ENCODE peak calls at places on chromosome 1, in ten cellular contexts. C is glutamatergic neuron, H is neural progenitor cell, D is fibroblast of lung, V is lung, Z is mesothelial cell of epicardium, Q is suprapubic skin, F is colonic mucosa, Y is esophagus squamous epithelium, R is retinal pigment epithelial cell. A is an unnamed sample.

GRCh38 chr1:170313306-170313705 is 167.5 kb downstream of the NTMT2 start:
- DNase-seq in F (no peak), C (no peak), Y (no peak), Z (no peak), D (no peak), Q (no peak), V (no peak), H (no peak), R (no peak), A (no peak)

GRCh38 chr1:40825430-40825778 is 36.8 kb downstream of the CITED4 start:
- DNase-seq in Y (no peak), C (no peak), Q (no peak), H (no peak), F (no peak), Z (no peak), R (no peak), V (peak; percentile 43), D (no peak), A (no peak)

GRCh38 chr1:9399510-9400424 is 107.1 kb downstream of the SPSB1 start:
- DNase-seq in V (no peak), D (peak; percentile 51), F (no peak), Z (no peak), Q (no peak), H (no peak), Y (no peak), R (no peak), C (peak; percentile 53), A (no peak)

GRCh38 chr1:39127513-39127912 is 77.0 kb upstream of the MACF1 start:
- DNase-seq in D (peak; percentile 96), H (peak; percentile 49), F (no peak), Z (no peak), R (peak; percentile 74), Q (no peak), Y (no peak), C (no peak), V (no peak), A (no peak)

GRCh38 chr1:100322436-100323211 is 29.7 kb upstream of the CDC14A start:
- DNase-seq in D (peak; percentile 65), Q (no peak), R (no peak), Z (no peak), H (no peak), Y (no peak), C (no peak), F (no peak), V (no peak), A (no peak)

GRCh38 chr1:9840176-9840575 is 16.4 kb upstream of the CLSTN1 start:
- DNase-seq in Q (peak; percentile 44), F (no peak), V (no peak), H (no peak), Y (no peak), R (no peak), C (no peak), Z (no peak), D (no peak), A (no peak)

GRCh38 chr1:58975888-58976287 is 192.0 kb upstream of the JUN start:
- DNase-seq in D (no peak), Q (no peak), Y (no peak), H (no peak), V (no peak), R (no peak), C (no peak), F (no peak), Z (no peak), A (no peak)

GRCh38 chr1:219580019-219580676 is 32.8 kb downstream of the ZC3H11B start:
- DNase-seq in R (no peak), C (no peak), V (no peak), D (peak; percentile 54), Q (no peak), Y (no peak), H (no peak), Z (no peak), F (no peak), A (no peak)

GRCh38 chr1:86345053-86345452 is 51.1 kb downstream of the ODF2L start:
- DNase-seq in C (no peak), Q (no peak), R (no peak), H (no peak), F (no peak), Z (no peak), V (no peak), D (no peak), Y (no peak), A (no peak)

GRCh38 chr1:25873120-25873519 is 2.4 kb downstream of the PAQR7 start:
- DNase-seq in Q (no peak), F (no peak), C (no peak), H (peak; percentile 26), Y (no peak), R (no peak), V (no peak), Z (no peak), D (no peak), A (no peak)

GRCh38 chr1:237031480-237031879 is 10.5 kb upstream of the RYR2 start:
- DNase-seq in C (no peak), Z (no peak), R (no peak), D (no peak), V (no peak), F (no peak), H (no peak), Q (no peak), Y (no peak), A (no peak)

GRCh38 chr1:54199151-54199764 is 572 bp downstream of the CYB5RL start:
- DNase-seq in Z (no peak), H (no peak), R (no peak), Q (no peak), C (no peak), D (peak; percentile 32), F (peak; percentile 38), V (no peak), Y (no peak), A (no peak)

GRCh38 chr1:162475539-162476185 is 22.0 kb upstream of the UHMK1 start:
- DNase-seq in Y (no peak), Q (no peak), Z (no peak), R (no peak), C (no peak), V (no peak), D (no peak), H (peak; percentile 22), F (no peak), A (no peak)

GRCh38 chr1:9111957-9112356 is 16.9 kb downstream of the GPR157 start:
- DNase-seq in C (no peak), D (no peak), H (no peak), Z (no peak), F (no peak), Y (no peak), V (no peak), Q (no peak), R (no peak), A (no peak)

GRCh38 chr1:32580348-32581017 is 41.3 kb downstream of the ZBTB8A start:
- DNase-seq in V (no peak), R (no peak), Y (no peak), Q (no peak), C (no peak), D (no peak), H (peak; percentile 8), Z (no peak), F (no peak), A (no peak)

GRCh38 chr1:205284420-205285144 is 37.0 kb downstream of the NUAK2 start:
- DNase-seq in Y (peak; percentile 92), V (peak; percentile 89), C (peak; percentile 83), D (peak; percentile 92), R (no peak), Q (peak; percentile 92), Z (no peak), F (peak; percentile 75), H (peak; percentile 88), A (no peak)
- TF ChIP-seq CTCF in Y (no peak), V (no peak), C (no peak), D (no peak), R (peak; percentile 9), Q (no peak), Z (no peak), F (no peak), H (no peak), A (no peak)

GRCh38 chr1:98792123-98792522 is 130.6 kb downstream of the SNX7 start:
- DNase-seq in C (no peak), Q (no peak), F (no peak), Y (no peak), R (no peak), V (no peak), Z (no peak), H (no peak), D (peak; percentile 19), A (no peak)
- TF ChIP-seq CTCF in C (no peak), Q (no peak), F (no peak), Y (no peak), R (no peak), V (no peak), Z (no peak), H (peak; percentile 14), D (no peak), A (no peak)

GRCh38 chr1:180934563-180934962 is 21.9 kb downstream of the KIAA1614 start:
- DNase-seq in D (no peak), H (no peak), Q (no peak), F (no peak), Z (no peak), R (no peak), C (no peak), V (no peak), Y (no peak), A (no peak)

GRCh38 chr1:180937624-180938225 is 25.0 kb downstream of the KIAA1614 start:
- DNase-seq in Y (no peak), H (no peak), V (no peak), Q (no peak), D (no peak), R (no peak), Z (no peak), F (no peak), C (no peak), A (no peak)

GRCh38 chr1:180936110-180937011 is 23.7 kb downstream of the KIAA1614 start:
- DNase-seq in Y (no peak), Q (no peak), C (no peak), R (no peak), H (no peak), V (no peak), F (no peak), D (no peak), Z (no peak), A (no peak)

GRCh38 chr1:180937012-180937372 is 24.3 kb downstream of the KIAA1614 start:
- DNase-seq in R (no peak), Q (no peak), Z (no peak), F (no peak), H (no peak), V (no peak), Y (no peak), C (no peak), D (no peak), A (no peak)

GRCh38 chr1:180935326-180936109 is 22.8 kb downstream of the KIAA1614 start:
- DNase-seq in V (no peak), H (peak; percentile 39), C (no peak), Z (no peak), D (no peak), R (no peak), F (peak; percentile 62), Q (no peak), Y (no peak), A (no peak)
- TF ChIP-seq CTCF in V (no peak), H (no peak), C (no peak), Z (no peak), D (no peak), R (no peak), F (no peak), Q (no peak), Y (no peak), A (no peak)

DNA sequence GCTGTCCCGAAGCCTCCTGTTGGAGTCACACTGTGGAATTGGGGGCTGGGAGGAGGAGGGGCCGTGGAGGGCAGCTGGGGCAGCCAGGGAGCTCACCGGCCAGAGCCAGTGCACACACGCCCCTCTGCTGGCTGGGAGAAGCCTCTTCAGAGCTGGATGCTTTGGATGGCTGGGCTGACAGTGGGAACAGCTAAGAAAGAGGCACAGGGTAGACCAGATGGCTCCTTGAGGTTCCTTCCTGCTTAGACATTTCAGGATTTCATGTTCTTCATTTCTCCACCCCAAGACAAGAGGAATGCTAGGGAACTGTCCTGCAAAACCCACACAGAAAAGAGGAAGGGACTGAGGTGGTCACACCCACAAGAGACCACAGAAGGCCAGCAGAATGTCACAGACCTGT is 254.8 kb upstream of the VAMP3 start:
- DNase-seq in Q (no peak), Y (no peak), D (no peak), C (peak; percentile 61), Z (no peak), V (no peak), R (no peak), H (peak; percentile 73), F (no peak), A (no peak)
- TF ChIP-seq CTCF in Q (no peak), Y (no peak), D (no peak), C (no peak), Z (no peak), V (no peak), R (peak; percentile 33), H (peak; percentile 32), F (no peak), A (no peak)

A was measured in type B pancreatic cell.